ENCODE peak calls at places on chromosomes 7 and 10, in nine cellular contexts. D is HFFc6; X is hypothalamus; S is activated naive CD4-positive, alpha-beta T cell; O is kidney epithelial cell; G is heart left ventricle; J is WERI-Rb-1; K is lower lobe of right lung; E is KG1. P is an unnamed sample.
A peak's percentile ranks its signal among the peaks of the same experiment; 100 is the strongest.

GRCh38 chr7:96388620-96389383 is 66.9 kb upstream of the SLC25A13 start:
- DNase-seq in G (no peak), S (no peak), K (no peak), E (no peak), O (no peak), J (no peak), D (peak; percentile 83), X (no peak), P (no peak)

GRCh38 chr10:122285506-122286444 is 14.7 kb downstream of the BTBD16 start:
- DNase-seq in O (no peak), X (no peak), G (no peak), K (no peak), J (no peak), S (no peak), D (no peak), E (no peak), P (no peak)

GRCh38 chr10:28314211-28314610 is 11.3 kb upstream of the MPP7 start:
- DNase-seq in D (no peak), O (no peak), J (no peak), G (no peak), K (no peak), E (no peak), S (no peak), X (no peak), P (no peak)

GRCh38 chr10:88006261-88006660 is 142.8 kb downstream of the PTEN start:
- DNase-seq in O (no peak), J (no peak), G (no peak), E (no peak), X (no peak), S (no peak), D (no peak), K (no peak), P (no peak)

GRCh38 chr7:89761173-89761572 is 393.1 kb upstream of the STEAP1 start:
- DNase-seq in K (no peak), X (no peak), D (no peak), G (no peak), J (no peak), S (no peak), O (no peak), E (no peak), P (no peak)

GRCh38 chr10:8238989-8239388 is 184.5 kb downstream of the GATA3 start:
- DNase-seq in X (no peak), D (no peak), K (no peak), S (no peak), E (no peak), G (no peak), J (no peak), O (no peak), P (no peak)

GRCh38 chr10:88528791-88529190 is 54.3 kb downstream of the RNLS start:
- DNase-seq in S (no peak), E (no peak), J (no peak), D (no peak), O (no peak), X (no peak), G (no peak), K (no peak), P (no peak)

GRCh38 chr7:147412782-147413186 is 1177.8 kb upstream of the C7orf33 start:
- DNase-seq in D (peak; percentile 57), E (no peak), X (no peak), K (no peak), O (peak; percentile 42), J (no peak), S (no peak), G (no peak), P (no peak)